ENCODE peak calls at places on chromosomes 3 and 15, in four cellular contexts. One of them, this sample, is unnamed.
A peak's percentile ranks its signal among the peaks of the same experiment; 100 is the strongest.

GRCh38 chr15:57567909-57568308 is 23.8 kb upstream of the MYZAP start:
- DNase-seq in neuronal stem cell: no peak
- DNase-seq in BE2C: no peak
- DNase-seq in tibial artery: no peak
- DNase-seq in this sample: no peak

GRCh38 chr3:171383206-171384018 is 76.8 kb downstream of the TNIK start:
- DNase-seq in neuronal stem cell: no peak
- DNase-seq in BE2C: no peak
- DNase-seq in tibial artery: no peak
- DNase-seq in this sample: peak; percentile 66

GRCh38 chr3:154193174-154193573 is 72.0 kb downstream of the ARHGEF26 start:
- DNase-seq in neuronal stem cell: no peak
- DNase-seq in BE2C: no peak
- DNase-seq in tibial artery: no peak
- DNase-seq in this sample: peak; percentile 16

GRCh38 chr3:129777806-129778205 is 115.7 kb downstream of the TMCC1 start:
- DNase-seq in neuronal stem cell: no peak
- DNase-seq in BE2C: no peak
- DNase-seq in tibial artery: no peak
- DNase-seq in this sample: peak; percentile 54

GRCh38 chr15:67177750-67178149 is 76.7 kb downstream of the AAGAB start:
- DNase-seq in neuronal stem cell: no peak
- DNase-seq in BE2C: no peak
- DNase-seq in tibial artery: peak; percentile 43
- DNase-seq in this sample: peak; percentile 32

GRCh38 chr15:81001180-81002003 is 669 bp downstream of the TLNRD1 start:
- DNase-seq in neuronal stem cell: peak; percentile 31
- DNase-seq in BE2C: peak; percentile 70
- DNase-seq in tibial artery: peak; percentile 77
- DNase-seq in this sample: peak; percentile 78

GRCh38 chr15:58401991-58402649 is 29.7 kb upstream of the LIPC start:
- DNase-seq in neuronal stem cell: no peak
- DNase-seq in BE2C: no peak
- DNase-seq in tibial artery: no peak
- DNase-seq in this sample: peak; percentile 78

GRCh38 chr15:70178335-70179084 is 80.8 kb upstream of the TLE3 start:
- DNase-seq in neuronal stem cell: no peak
- DNase-seq in BE2C: no peak
- DNase-seq in tibial artery: peak; percentile 5
- DNase-seq in this sample: no peak

GRCh38 chr3:99878005-99878404 is 60.3 kb downstream of the CMSS1 start:
- DNase-seq in neuronal stem cell: no peak
- DNase-seq in BE2C: no peak
- DNase-seq in tibial artery: no peak
- DNase-seq in this sample: peak; percentile 46

GRCh38 chr15:40334941-40335795 is 5.6 kb downstream of the CCDC9B start:
- DNase-seq in neuronal stem cell: no peak
- DNase-seq in BE2C: peak; percentile 47
- DNase-seq in tibial artery: no peak
- DNase-seq in this sample: no peak

GRCh38 chr15:40331637-40332036 is 8.1 kb downstream of the INAFM2 start:
- DNase-seq in neuronal stem cell: no peak
- DNase-seq in BE2C: no peak
- DNase-seq in tibial artery: no peak
- DNase-seq in this sample: no peak

GRCh38 chr15:40334541-40334940 is 6.2 kb downstream of the CCDC9B start:
- DNase-seq in neuronal stem cell: no peak
- DNase-seq in BE2C: no peak
- DNase-seq in tibial artery: no peak
- DNase-seq in this sample: no peak

GRCh38 chr15:40332138-40332781 is 8.5 kb downstream of the CCDC9B start:
- DNase-seq in neuronal stem cell: no peak
- DNase-seq in BE2C: no peak
- DNase-seq in tibial artery: no peak
- DNase-seq in this sample: no peak

GRCh38 chr15:40333922-40334492 is 6.7 kb downstream of the CCDC9B start:
- DNase-seq in neuronal stem cell: no peak
- DNase-seq in BE2C: peak; percentile 47
- DNase-seq in tibial artery: peak; percentile 91
- DNase-seq in this sample: peak; percentile 60
- H3K4me3 ChIP-seq in neuronal stem cell: no peak overlapping the region
- H3K4me3 ChIP-seq in BE2C: no peak overlapping the region
- H3K4me3 ChIP-seq in tibial artery: no peak overlapping the region
- H3K4me3 ChIP-seq in this sample: no peak overlapping the region

DNA sequence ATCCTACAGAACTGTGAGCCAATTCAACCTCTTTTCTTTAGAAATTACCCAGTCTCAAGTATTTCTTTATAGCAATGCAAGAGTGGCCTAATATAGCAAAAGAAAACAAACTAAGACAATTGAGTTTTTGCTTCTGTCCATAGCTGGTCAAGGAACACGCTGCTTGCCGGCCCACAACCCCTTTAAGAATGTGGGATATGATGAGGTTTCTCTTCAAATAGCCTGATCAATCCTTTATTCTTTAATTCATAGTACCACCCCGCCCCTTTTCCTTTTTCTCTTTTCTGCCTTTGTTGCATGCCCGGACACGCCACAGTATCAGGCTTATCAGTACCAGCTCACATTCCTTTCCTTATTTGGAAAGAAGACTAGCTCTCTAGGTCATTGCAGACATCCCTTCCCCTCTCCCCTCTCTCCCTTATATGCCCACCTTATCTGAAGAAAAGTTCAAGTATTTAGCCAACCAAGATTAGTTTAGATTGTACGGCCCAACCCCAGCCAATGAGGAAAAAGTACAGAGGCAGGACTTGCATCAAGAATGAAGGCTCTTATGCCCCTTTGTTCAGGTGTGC is 404.5 kb downstream of the OCA2 start:
- DNase-seq in neuronal stem cell: no peak
- DNase-seq in BE2C: no peak
- DNase-seq in tibial artery: no peak
- DNase-seq in this sample: no peak
- H3K4me1 ChIP-seq in neuronal stem cell: peaks cover 9% of the 10 kb centered on the region
- H3K4me1 ChIP-seq in BE2C: no peaks in the 10 kb centered on the region
- H3K4me1 ChIP-seq in tibial artery: no peaks in the 10 kb centered on the region
- H3K4me1 ChIP-seq in this sample: no peaks in the 10 kb centered on the region

GRCh38 chr15:38070778-38071177 is 136.3 kb downstream of the TMCO5A start:
- DNase-seq in neuronal stem cell: no peak
- DNase-seq in BE2C: no peak
- DNase-seq in tibial artery: no peak
- DNase-seq in this sample: no peak

GRCh38 chr15:38069001-38069400 is 134.6 kb downstream of the TMCO5A start:
- DNase-seq in neuronal stem cell: no peak
- DNase-seq in BE2C: peak; percentile 19
- DNase-seq in tibial artery: no peak
- DNase-seq in this sample: peak; percentile 82

GRCh38 chr15:38068600-38068999 is 134.2 kb downstream of the TMCO5A start:
- DNase-seq in neuronal stem cell: no peak
- DNase-seq in BE2C: no peak
- DNase-seq in tibial artery: no peak
- DNase-seq in this sample: no peak

GRCh38 chr15:38071211-38071972 is 137.0 kb downstream of the TMCO5A start:
- DNase-seq in neuronal stem cell: no peak
- DNase-seq in BE2C: no peak
- DNase-seq in tibial artery: no peak
- DNase-seq in this sample: no peak

DNA sequence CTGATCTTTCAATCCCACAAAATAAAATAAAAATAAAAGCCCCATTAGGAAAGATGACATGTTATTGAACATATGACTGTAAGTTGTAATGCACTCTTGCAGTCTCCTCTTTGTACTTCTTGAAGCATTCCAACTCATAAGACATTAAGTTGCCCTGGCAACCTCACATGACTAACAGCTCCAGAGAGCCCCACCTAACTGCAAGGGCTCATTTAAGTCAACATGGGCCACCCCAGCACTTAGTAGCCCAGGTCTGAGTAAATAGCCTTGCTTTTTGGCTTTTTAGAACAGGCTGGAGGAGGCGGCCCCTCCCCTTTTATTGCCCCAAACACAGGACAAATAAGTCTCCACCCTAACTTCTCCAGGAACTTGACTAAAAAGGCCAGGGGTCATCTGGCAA is 135.1 kb downstream of the TMCO5A start:
- DNase-seq in neuronal stem cell: no peak
- DNase-seq in BE2C: no peak
- DNase-seq in tibial artery: peak; percentile 70
- DNase-seq in this sample: peak; percentile 80
- H3K4me3 ChIP-seq in neuronal stem cell: peak overlapping the region; percentile 36
- H3K4me3 ChIP-seq in BE2C: peak overlapping the region; percentile 38
- H3K4me3 ChIP-seq in tibial artery: peak overlapping the region; percentile 38
- H3K4me3 ChIP-seq in this sample: peak overlapping the region; percentile 80

GRCh38 chr15:44082558-44083151 is 112.4 kb downstream of the FRMD5 start:
- DNase-seq in neuronal stem cell: no peak
- DNase-seq in BE2C: no peak
- DNase-seq in tibial artery: no peak
- DNase-seq in this sample: peak; percentile 57
- H3K4me1 ChIP-seq in neuronal stem cell: no peaks in the 10 kb centered on the region
- H3K4me1 ChIP-seq in BE2C: peaks cover 7% of the 10 kb centered on the region
- H3K4me1 ChIP-seq in tibial artery: no peaks in the 10 kb centered on the region
- H3K4me1 ChIP-seq in this sample: peaks cover 25% of the 10 kb centered on the region

This sample was measured in adipocyte.